ENCODE peak calls at places on chromosome 6, in five cellular contexts. One of them, this sample, is unnamed.

GRCh38 chr6:63214816-63215215 is 3.5 kb downstream of the FKBP1C start:
- DNase-seq in left cardiac atrium: no peak
- DNase-seq in cerebellum: no peak
- DNase-seq in heart right ventricle: no peak
- DNase-seq in GM23338: no peak
- DNase-seq in this sample: no peak

GRCh38 chr6:73728548-73729205 is 32.7 kb downstream of the CD109 start:
- DNase-seq in left cardiac atrium: no peak
- DNase-seq in cerebellum: no peak
- DNase-seq in heart right ventricle: no peak
- DNase-seq in GM23338: no peak
- DNase-seq in this sample: no peak

GRCh38 chr6:5707646-5708045 is 299.1 kb downstream of the NRN1 start:
- DNase-seq in left cardiac atrium: no peak
- DNase-seq in cerebellum: no peak
- DNase-seq in heart right ventricle: no peak
- DNase-seq in GM23338: no peak
- DNase-seq in this sample: no peak

GRCh38 chr6:84455630-84456029 is 228.2 kb upstream of the CEP162 start:
- DNase-seq in left cardiac atrium: no peak
- DNase-seq in cerebellum: no peak
- DNase-seq in heart right ventricle: no peak
- DNase-seq in GM23338: no peak
- DNase-seq in this sample: no peak

GRCh38 chr6:819122-819521 is 126.2 kb upstream of the EXOC2 start:
- DNase-seq in left cardiac atrium: no peak
- DNase-seq in cerebellum: no peak
- DNase-seq in heart right ventricle: no peak
- DNase-seq in GM23338: no peak
- DNase-seq in this sample: no peak

GRCh38 chr6:19444481-19444880 is 392.7 kb upstream of the ID4 start:
- DNase-seq in left cardiac atrium: no peak
- DNase-seq in cerebellum: no peak
- DNase-seq in heart right ventricle: no peak
- DNase-seq in GM23338: no peak
- DNase-seq in this sample: no peak

GRCh38 chr6:168147205-168147738 is 68.3 kb upstream of the FRMD1 start:
- DNase-seq in left cardiac atrium: no peak
- DNase-seq in cerebellum: peak
- DNase-seq in heart right ventricle: no peak
- DNase-seq in GM23338: no peak
- DNase-seq in this sample: no peak

GRCh38 chr6:159836294-159837140 is 36.4 kb downstream of the PNLDC1 start:
- DNase-seq in left cardiac atrium: peak
- DNase-seq in cerebellum: no peak
- DNase-seq in heart right ventricle: peak
- DNase-seq in GM23338: no peak
- DNase-seq in this sample: no peak

GRCh38 chr6:139587469-139587868 is 213.0 kb upstream of the CITED2 start:
- DNase-seq in left cardiac atrium: no peak
- DNase-seq in cerebellum: no peak
- DNase-seq in heart right ventricle: no peak
- DNase-seq in GM23338: no peak
- DNase-seq in this sample: peak

GRCh38 chr6:161246725-161247124 is 27.1 kb downstream of the AGPAT4 start:
- DNase-seq in left cardiac atrium: no peak
- DNase-seq in cerebellum: no peak
- DNase-seq in heart right ventricle: no peak
- DNase-seq in GM23338: no peak
- DNase-seq in this sample: no peak

GRCh38 chr6:132598473-132598872 is 8.9 kb upstream of the TAAR5 start:
- DNase-seq in left cardiac atrium: no peak
- DNase-seq in cerebellum: no peak
- DNase-seq in heart right ventricle: no peak
- DNase-seq in GM23338: peak
- DNase-seq in this sample: peak

GRCh38 chr6:4864534-4864933 is 88.3 kb downstream of the CDYL start:
- DNase-seq in left cardiac atrium: no peak
- DNase-seq in cerebellum: no peak
- DNase-seq in heart right ventricle: no peak
- DNase-seq in GM23338: no peak
- DNase-seq in this sample: no peak

GRCh38 chr6:113385020-113385431 is 472.1 kb upstream of the MARCKS start:
- DNase-seq in left cardiac atrium: no peak
- DNase-seq in cerebellum: no peak
- DNase-seq in heart right ventricle: no peak
- DNase-seq in GM23338: no peak
- DNase-seq in this sample: peak

GRCh38 chr6:84260186-84260585 is 32.7 kb upstream of the CEP162 start:
- DNase-seq in left cardiac atrium: no peak
- DNase-seq in cerebellum: no peak
- DNase-seq in heart right ventricle: no peak
- DNase-seq in GM23338: no peak
- DNase-seq in this sample: no peak

GRCh38 chr6:47278545-47278944 is 31.2 kb downstream of the TNFRSF21 start:
- DNase-seq in left cardiac atrium: no peak
- DNase-seq in cerebellum: no peak
- DNase-seq in heart right ventricle: no peak
- DNase-seq in GM23338: no peak
- DNase-seq in this sample: peak

GRCh38 chr6:130603391-130603790 is 223.8 kb upstream of the SMLR1 start:
- DNase-seq in left cardiac atrium: no peak
- DNase-seq in cerebellum: no peak
- DNase-seq in heart right ventricle: no peak
- DNase-seq in GM23338: no peak
- DNase-seq in this sample: no peak

GRCh38 chr6:24004062-24004461 is 122.0 kb upstream of the NRSN1 start:
- DNase-seq in left cardiac atrium: no peak
- DNase-seq in cerebellum: no peak
- DNase-seq in heart right ventricle: no peak
- DNase-seq in GM23338: no peak
- DNase-seq in this sample: no peak

GRCh38 chr6:151070666-151071065 is 169.1 kb upstream of the AKAP12 start:
- DNase-seq in left cardiac atrium: no peak
- DNase-seq in cerebellum: no peak
- DNase-seq in heart right ventricle: no peak
- DNase-seq in GM23338: no peak
- DNase-seq in this sample: peak

GRCh38 chr6:132888701-132889100 is 74.3 kb downstream of the RPS12 start:
- DNase-seq in left cardiac atrium: no peak
- DNase-seq in cerebellum: no peak
- DNase-seq in heart right ventricle: no peak
- DNase-seq in GM23338: no peak
- DNase-seq in this sample: peak

GRCh38 chr6:32692019-32692418 is 25.6 kb upstream of the HLA-DQB1 start:
- DNase-seq in left cardiac atrium: peak
- DNase-seq in cerebellum: no peak
- DNase-seq in heart right ventricle: no peak
- DNase-seq in GM23338: peak
- DNase-seq in this sample: peak

GRCh38 chr6:144340541-144341371 is 55.6 kb downstream of the UTRN start:
- DNase-seq in left cardiac atrium: no peak
- DNase-seq in cerebellum: no peak
- DNase-seq in heart right ventricle: no peak
- DNase-seq in GM23338: no peak
- DNase-seq in this sample: no peak

GRCh38 chr6:123352279-123352678 is 284.5 kb downstream of the TRDN start:
- DNase-seq in left cardiac atrium: no peak
- DNase-seq in cerebellum: no peak
- DNase-seq in heart right ventricle: no peak
- DNase-seq in GM23338: no peak
- DNase-seq in this sample: no peak

GRCh38 chr6:56840467-56841371 is 114.2 kb upstream of the BEND6 start:
- DNase-seq in left cardiac atrium: no peak
- DNase-seq in cerebellum: peak
- DNase-seq in heart right ventricle: no peak
- DNase-seq in GM23338: no peak
- DNase-seq in this sample: peak

GRCh38 chr6:157086632-157087031 is 236.7 kb downstream of the TMEM242 start:
- DNase-seq in left cardiac atrium: no peak
- DNase-seq in cerebellum: no peak
- DNase-seq in heart right ventricle: no peak
- DNase-seq in GM23338: no peak
- DNase-seq in this sample: no peak

GRCh38 chr6:1394591-1395463 is 5.5 kb downstream of the FOXF2 start:
- DNase-seq in left cardiac atrium: no peak
- DNase-seq in cerebellum: no peak
- DNase-seq in heart right ventricle: no peak
- DNase-seq in GM23338: peak
- DNase-seq in this sample: no peak

GRCh38 chr6:63660737-63661136 is 25.1 kb downstream of the PHF3 start:
- DNase-seq in left cardiac atrium: no peak
- DNase-seq in cerebellum: no peak
- DNase-seq in heart right ventricle: no peak
- DNase-seq in GM23338: no peak
- DNase-seq in this sample: no peak

GRCh38 chr6:151071295-151071694 is 168.5 kb upstream of the AKAP12 start:
- DNase-seq in left cardiac atrium: peak
- DNase-seq in cerebellum: no peak
- DNase-seq in heart right ventricle: no peak
- DNase-seq in GM23338: no peak
- DNase-seq in this sample: peak

GRCh38 chr6:34945317-34945716 is 56.3 kb downstream of the ANKS1A start:
- DNase-seq in left cardiac atrium: no peak
- DNase-seq in cerebellum: no peak
- DNase-seq in heart right ventricle: no peak
- DNase-seq in GM23338: no peak
- DNase-seq in this sample: no peak

GRCh38 chr6:132198896-132199295 is 202.4 kb downstream of the MOXD1 start:
- DNase-seq in left cardiac atrium: no peak
- DNase-seq in cerebellum: no peak
- DNase-seq in heart right ventricle: no peak
- DNase-seq in GM23338: no peak
- DNase-seq in this sample: peak

GRCh38 chr6:4941782-4942672 is 61.8 kb downstream of the RPP40 start:
- DNase-seq in left cardiac atrium: peak
- DNase-seq in cerebellum: peak
- DNase-seq in heart right ventricle: no peak
- DNase-seq in GM23338: no peak
- DNase-seq in this sample: peak

GRCh38 chr6:11604215-11604614 is 66.7 kb downstream of the TMEM170B start:
- DNase-seq in left cardiac atrium: no peak
- DNase-seq in cerebellum: no peak
- DNase-seq in heart right ventricle: no peak
- DNase-seq in GM23338: no peak
- DNase-seq in this sample: no peak

GRCh38 chr6:96716221-96716620 is 121.1 kb downstream of the GPR63 start:
- DNase-seq in left cardiac atrium: no peak
- DNase-seq in cerebellum: no peak
- DNase-seq in heart right ventricle: no peak
- DNase-seq in GM23338: peak
- DNase-seq in this sample: no peak

GRCh38 chr6:118659513-118660217 is 8.3 kb upstream of the CEP85L start:
- DNase-seq in left cardiac atrium: no peak
- DNase-seq in cerebellum: no peak
- DNase-seq in heart right ventricle: no peak
- DNase-seq in GM23338: no peak
- DNase-seq in this sample: peak

GRCh38 chr6:159104931-159105330 is 60.1 kb upstream of the TAGAP start:
- DNase-seq in left cardiac atrium: no peak
- DNase-seq in cerebellum: no peak
- DNase-seq in heart right ventricle: no peak
- DNase-seq in GM23338: no peak
- DNase-seq in this sample: no peak

GRCh38 chr6:1335367-1336037 is 23.6 kb downstream of the FOXQ1 start:
- DNase-seq in left cardiac atrium: peak
- DNase-seq in cerebellum: no peak
- DNase-seq in heart right ventricle: peak
- DNase-seq in GM23338: no peak
- DNase-seq in this sample: peak

GRCh38 chr6:42506070-42506469 is 54.3 kb upstream of the TRERF1 start:
- DNase-seq in left cardiac atrium: no peak
- DNase-seq in cerebellum: no peak
- DNase-seq in heart right ventricle: no peak
- DNase-seq in GM23338: no peak
- DNase-seq in this sample: no peak

GRCh38 chr6:45416700-45417099 is 39.0 kb upstream of the SUPT3H start:
- DNase-seq in left cardiac atrium: no peak
- DNase-seq in cerebellum: no peak
- DNase-seq in heart right ventricle: no peak
- DNase-seq in GM23338: no peak
- DNase-seq in this sample: peak

GRCh38 chr6:137342607-137343186 is 123.5 kb upstream of the IFNGR1 start:
- DNase-seq in left cardiac atrium: no peak
- DNase-seq in cerebellum: no peak
- DNase-seq in heart right ventricle: peak
- DNase-seq in GM23338: peak
- DNase-seq in this sample: peak

GRCh38 chr6:17091122-17091521 is 10.7 kb upstream of the STMND1 start:
- DNase-seq in left cardiac atrium: no peak
- DNase-seq in cerebellum: no peak
- DNase-seq in heart right ventricle: no peak
- DNase-seq in GM23338: peak
- DNase-seq in this sample: no peak

GRCh38 chr6:123715243-123715863 is 78.6 kb upstream of the TRDN start:
- DNase-seq in left cardiac atrium: no peak
- DNase-seq in cerebellum: no peak
- DNase-seq in heart right ventricle: no peak
- DNase-seq in GM23338: peak
- DNase-seq in this sample: no peak